ENCODE peak calls at places on chromosomes 12 and 14, in four cellular contexts. One of them, this sample, is unnamed.

GRCh38 chr14:49977126-49977841 is 84.4 kb downstream of the ARF6 start:
- DNase-seq in HepG2: no peak
- DNase-seq in H1: no peak
- DNase-seq in HCT116: no peak
- DNase-seq in this sample: peak

GRCh38 chr14:102235275-102235897 is 69.6 kb downstream of the MOK start:
- DNase-seq in HCT116: peak
- DNase-seq in HepG2: peak
- DNase-seq in H1: peak
- DNase-seq in this sample: peak

GRCh38 chr12:29640589-29641345 is 143.0 kb downstream of the TMTC1 start:
- DNase-seq in H1: no peak
- DNase-seq in HCT116: peak
- DNase-seq in HepG2: peak
- DNase-seq in this sample: no peak

GRCh38 chr14:78196323-78196722 is 26.1 kb downstream of the NRXN3 start:
- DNase-seq in H1: no peak
- DNase-seq in HepG2: no peak
- DNase-seq in HCT116: no peak
- DNase-seq in this sample: no peak

GRCh38 chr12:123398177-123398916 is 14.4 kb downstream of the KMT5A start:
- DNase-seq in HepG2: no peak
- DNase-seq in HCT116: no peak
- DNase-seq in H1: no peak
- DNase-seq in this sample: no peak

GRCh38 chr14:101926085-101926484 is 38.3 kb upstream of the DYNC1H1 start:
- DNase-seq in H1: no peak
- DNase-seq in HCT116: no peak
- DNase-seq in HepG2: no peak
- DNase-seq in this sample: no peak

GRCh38 chr14:93135399-93135798 is 19.7 kb upstream of the ITPK1 start:
- DNase-seq in H1: no peak
- DNase-seq in HCT116: no peak
- DNase-seq in HepG2: no peak
- DNase-seq in this sample: no peak

GRCh38 chr14:24171422-24172260 is at the start of gene REC8:
- DNase-seq in HCT116: no peak
- DNase-seq in H1: peak
- DNase-seq in HepG2: no peak
- DNase-seq in this sample: no peak

GRCh38 chr12:8817856-8818255 is 4.6 kb upstream of the A2ML1 start:
- DNase-seq in H1: no peak
- DNase-seq in HCT116: no peak
- DNase-seq in HepG2: no peak
- DNase-seq in this sample: no peak

GRCh38 chr14:39467889-39468524 is 35.8 kb upstream of the FBXO33 start:
- DNase-seq in H1: peak
- DNase-seq in HCT116: peak
- DNase-seq in HepG2: peak
- DNase-seq in this sample: no peak

GRCh38 chr12:31231611-31232360 is 94.2 kb downstream of the SINHCAF start:
- DNase-seq in HepG2: no peak
- DNase-seq in HCT116: no peak
- DNase-seq in H1: no peak
- DNase-seq in this sample: no peak

GRCh38 chr12:26768611-26769603 is 64.1 kb downstream of the ITPR2 start:
- DNase-seq in HepG2: peak
- DNase-seq in H1: no peak
- DNase-seq in HCT116: no peak
- DNase-seq in this sample: no peak

GRCh38 chr14:36315159-36315853 is 5.1 kb downstream of the MBIP start:
- DNase-seq in HCT116: no peak
- DNase-seq in H1: no peak
- DNase-seq in HepG2: no peak
- DNase-seq in this sample: no peak

GRCh38 chr12:12779529-12779928 is 5.9 kb upstream of the APOLD1 start:
- DNase-seq in HepG2: peak
- DNase-seq in HCT116: no peak
- DNase-seq in H1: no peak
- DNase-seq in this sample: no peak

DNA sequence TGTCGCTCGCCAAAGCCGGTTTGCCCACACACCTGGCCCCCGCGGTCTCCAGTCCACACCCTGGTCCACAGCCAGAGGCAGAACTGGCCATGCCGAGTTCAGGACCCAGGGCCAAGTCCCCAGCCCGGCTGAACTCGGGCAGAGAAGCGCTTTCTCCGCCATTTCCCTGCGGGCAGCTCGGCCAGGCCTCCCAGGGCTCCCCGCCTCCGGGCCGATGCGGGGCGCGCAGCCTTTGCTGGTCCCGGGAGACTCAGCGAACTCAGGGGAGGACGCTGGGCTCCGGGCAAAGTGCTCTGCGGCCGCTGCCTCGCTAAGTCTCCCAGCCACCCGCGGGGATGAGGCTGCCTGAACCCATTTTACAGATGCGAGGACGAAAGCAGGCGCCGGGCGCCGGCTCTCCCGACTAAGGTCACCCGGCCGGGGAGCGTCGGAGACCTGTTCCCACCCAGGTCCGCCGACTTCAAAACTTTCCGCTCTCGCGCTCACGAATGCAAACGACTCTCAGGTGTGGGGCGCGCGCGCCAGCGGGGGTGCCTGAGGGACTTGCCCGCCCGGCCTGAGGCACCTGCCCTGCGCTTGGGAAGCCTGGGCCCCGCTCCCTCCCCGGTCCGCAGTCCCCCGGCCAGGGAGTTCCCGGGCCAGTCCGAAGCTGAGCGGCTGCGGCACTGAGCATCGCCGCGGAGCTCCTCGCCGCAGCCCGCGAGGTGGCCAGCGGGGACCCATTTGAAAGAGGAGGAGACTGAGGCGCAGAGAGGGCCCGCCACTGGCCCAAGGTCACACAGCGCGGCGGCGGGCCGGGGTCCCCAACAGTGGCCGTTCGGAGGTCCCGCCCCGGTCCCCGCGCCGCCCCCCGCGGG is 627 bp downstream of the TESC start:
- DNase-seq in HepG2: no peak
- DNase-seq in H1: peak
- DNase-seq in HCT116: no peak
- DNase-seq in this sample: peak
- TF ChIP-seq FOSL1 in HepG2: no peak
- TF ChIP-seq FOSL1 in H1: no peak
- TF ChIP-seq FOSL1 in HCT116: no peak
- TF ChIP-seq FOSL1 in this sample: peak

GRCh38 chr12:119148049-119148448 is 30.7 kb upstream of the HSPB8 start:
- DNase-seq in H1: no peak
- DNase-seq in HCT116: no peak
- DNase-seq in HepG2: no peak
- DNase-seq in this sample: no peak

GRCh38 chr12:119139448-119139847 is 39.3 kb upstream of the HSPB8 start:
- DNase-seq in HCT116: no peak
- DNase-seq in HepG2: no peak
- DNase-seq in H1: no peak
- DNase-seq in this sample: no peak

GRCh38 chr12:119149270-119149669 is 29.5 kb upstream of the HSPB8 start:
- DNase-seq in H1: no peak
- DNase-seq in HCT116: no peak
- DNase-seq in HepG2: no peak
- DNase-seq in this sample: no peak

DNA sequence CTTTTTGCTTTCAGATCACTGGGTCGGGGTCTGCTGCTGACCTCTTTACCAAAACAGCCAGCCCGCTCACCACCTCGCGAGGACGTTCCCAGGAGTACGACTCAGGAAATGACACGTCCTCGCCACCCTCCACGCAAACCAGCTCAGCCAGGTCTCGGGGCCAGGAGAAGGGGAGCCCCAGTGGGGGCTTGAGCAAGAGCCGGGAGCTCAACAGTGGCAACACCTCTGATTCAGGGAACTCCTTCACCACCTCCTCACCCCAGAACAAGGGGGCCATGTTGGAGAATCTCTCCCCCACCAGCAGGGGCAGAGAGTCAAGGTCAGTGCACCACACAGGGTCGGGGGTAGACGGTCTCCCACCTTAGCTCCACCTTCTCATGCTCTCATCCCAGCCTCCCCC is 33.4 kb upstream of the HSPB8 start:
- DNase-seq in H1: peak
- DNase-seq in HCT116: no peak
- DNase-seq in HepG2: no peak
- DNase-seq in this sample: no peak
- TF ChIP-seq FOSL1 in H1: no peak
- TF ChIP-seq FOSL1 in HCT116: no peak
- TF ChIP-seq FOSL1 in HepG2: no peak
- TF ChIP-seq FOSL1 in this sample: no peak

DNA sequence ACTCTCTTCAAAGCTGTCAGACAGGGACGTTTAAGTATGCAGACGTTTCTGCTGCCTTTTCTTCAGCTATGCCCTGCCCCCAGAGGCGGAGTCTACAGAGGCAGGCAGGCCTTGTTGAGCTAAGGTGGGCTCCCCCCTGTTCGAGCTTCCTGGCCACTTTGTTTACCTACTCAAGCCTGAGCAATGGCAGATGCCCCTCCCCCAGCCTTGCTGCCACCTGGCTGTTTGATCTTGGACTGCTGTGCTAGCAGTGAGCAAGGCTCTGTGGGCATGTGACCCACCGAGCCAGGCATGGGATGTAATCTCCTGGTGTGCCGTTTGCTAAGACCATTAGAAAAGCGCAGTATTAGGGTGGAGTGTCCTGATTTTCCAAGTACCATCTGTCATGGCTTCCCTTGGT is 900.4 kb upstream of the MDGA2 start:
- DNase-seq in HCT116: no peak
- DNase-seq in H1: peak
- DNase-seq in HepG2: no peak
- DNase-seq in this sample: no peak
- TF ChIP-seq FOSL1 in HCT116: no peak
- TF ChIP-seq FOSL1 in H1: no peak
- TF ChIP-seq FOSL1 in HepG2: no peak
- TF ChIP-seq FOSL1 in this sample: no peak

DNA sequence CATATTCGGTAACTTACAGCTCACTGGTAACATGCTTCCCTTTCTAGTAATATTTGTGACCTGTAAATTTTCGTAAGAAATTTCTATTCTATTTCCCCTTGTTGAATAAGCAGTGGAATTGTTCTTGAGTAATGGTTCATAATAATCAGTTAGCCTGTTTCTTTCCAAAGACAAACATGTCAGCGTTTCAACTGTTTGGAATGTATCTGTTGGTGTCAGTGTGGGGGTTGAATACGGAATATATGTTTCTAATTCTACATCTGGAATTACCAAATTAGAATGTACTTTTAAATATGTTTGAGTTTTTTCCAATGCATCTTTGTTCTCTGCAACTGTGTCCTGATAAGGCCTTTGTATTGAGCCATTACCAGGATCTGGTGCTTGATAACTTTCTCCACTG is 2.0 kb downstream of the BBS10 start:
- DNase-seq in HepG2: no peak
- DNase-seq in HCT116: no peak
- DNase-seq in H1: no peak
- DNase-seq in this sample: no peak
- TF ChIP-seq FOSL1 in HepG2: no peak
- TF ChIP-seq FOSL1 in HCT116: no peak
- TF ChIP-seq FOSL1 in H1: no peak
- TF ChIP-seq FOSL1 in this sample: no peak

GRCh38 chr12:47868041-47868440 is 36.8 kb downstream of the VDR start:
- DNase-seq in HCT116: no peak
- DNase-seq in H1: no peak
- DNase-seq in HepG2: no peak
- DNase-seq in this sample: no peak

GRCh38 chr12:47870175-47870781 is 34.5 kb downstream of the VDR start:
- DNase-seq in HCT116: no peak
- DNase-seq in H1: peak
- DNase-seq in HepG2: peak
- DNase-seq in this sample: peak

GRCh38 chr12:47868552-47869031 is 36.2 kb downstream of the VDR start:
- DNase-seq in HepG2: no peak
- DNase-seq in H1: no peak
- DNase-seq in HCT116: no peak
- DNase-seq in this sample: no peak

GRCh38 chr12:47864646-47865235 is 40.1 kb downstream of the VDR start:
- DNase-seq in HCT116: no peak
- DNase-seq in H1: no peak
- DNase-seq in HepG2: no peak
- DNase-seq in this sample: no peak

GRCh38 chr12:47867496-47867941 is 37.3 kb downstream of the VDR start:
- DNase-seq in H1: no peak
- DNase-seq in HepG2: no peak
- DNase-seq in HCT116: no peak
- DNase-seq in this sample: peak
- TF ChIP-seq FOSL1 in H1: no peak
- TF ChIP-seq FOSL1 in HepG2: no peak
- TF ChIP-seq FOSL1 in HCT116: no peak
- TF ChIP-seq FOSL1 in this sample: peak

GRCh38 chr12:76637807-76638206 is 78.2 kb upstream of the OSBPL8 start:
- DNase-seq in HepG2: no peak
- DNase-seq in H1: no peak
- DNase-seq in HCT116: no peak
- DNase-seq in this sample: no peak
- TF ChIP-seq FOSL1 in HepG2: no peak
- TF ChIP-seq FOSL1 in H1: no peak
- TF ChIP-seq FOSL1 in HCT116: no peak
- TF ChIP-seq FOSL1 in this sample: no peak